ENCODE peak calls at places on chromosomes 1 and 21, in nine cellular contexts. W is kidney, M is cardiac muscle cell, H is astrocyte, F is LoVo, N is tibial artery, T is upper lobe of right lung, S is spleen, D is renal cortical epithelial cell. L is an unnamed sample.

GRCh38 chr1:150161747-150162581 is 12.2 kb downstream of the PLEKHO1 start:
- DNase-seq in W (no peak), M (peak), H (peak), F (no peak), N (no peak), T (no peak), S (no peak), D (peak), L (no peak)

GRCh38 chr1:96927125-96927524 is 205.5 kb downstream of the PTBP2 start:
- DNase-seq in W (no peak), M (no peak), H (peak), F (no peak), N (no peak), T (no peak), S (no peak), D (no peak), L (no peak)

GRCh38 chr1:114764689-114765088 is 6.9 kb upstream of the CSDE1 start:
- DNase-seq in W (no peak), M (no peak), H (no peak), F (no peak), N (no peak), T (no peak), S (no peak), D (no peak), L (no peak)

GRCh38 chr21:31470896-31471694 is 127.0 kb upstream of the TIAM1 start:
- DNase-seq in W (no peak), M (no peak), H (no peak), F (no peak), N (no peak), T (no peak), S (no peak), D (no peak), L (no peak)

GRCh38 chr21:37146320-37147225 is 73.5 kb downstream of the TTC3 start:
- DNase-seq in W (no peak), M (peak), H (peak), F (no peak), N (no peak), T (no peak), S (no peak), D (no peak), L (no peak)

GRCh38 chr1:89993541-89993940 is 1.4 kb upstream of the ZNF326 start:
- DNase-seq in W (peak), M (no peak), H (no peak), F (no peak), N (no peak), T (no peak), S (peak), D (no peak), L (no peak)

GRCh38 chr1:26853600-26853999 is 9.3 kb upstream of the SFN start:
- DNase-seq in W (no peak), M (no peak), H (no peak), F (no peak), N (no peak), T (no peak), S (no peak), D (no peak), L (no peak)

GRCh38 chr1:83547903-83548302 is 451.0 kb downstream of the TTLL7 start:
- DNase-seq in W (no peak), M (no peak), H (peak), F (no peak), N (no peak), T (no peak), S (no peak), D (peak), L (no peak)

GRCh38 chr1:14761754-14762153 is 163.3 kb downstream of the KAZN start:
- DNase-seq in W (no peak), M (no peak), H (no peak), F (no peak), N (no peak), T (no peak), S (no peak), D (no peak), L (no peak)

GRCh38 chr1:94974224-94974623 is 47.3 kb upstream of the CNN3 start:
- DNase-seq in W (no peak), M (no peak), H (peak), F (no peak), N (no peak), T (no peak), S (no peak), D (peak), L (no peak)

GRCh38 chr1:86200901-86201300 is 44.3 kb upstream of the COL24A1 start:
- DNase-seq in W (no peak), M (no peak), H (peak), F (no peak), N (no peak), T (no peak), S (no peak), D (no peak), L (no peak)